ENCODE peak calls at places on chromosome 1, in eight cellular contexts. M is activated effector memory CD4-positive, alpha-beta T cell treated with Interleukin-2 at 50 U/mL for 16 hours; V is NB4; Q is suprapubic skin; J is HEK293T; F is AG04450; H is left ventricle myocardium superior; D is ELF-1. E is an unnamed sample.
A peak's percentile ranks its signal among the peaks of the same experiment; 100 is the strongest.

GRCh38 chr1:45543599-45544417 is 6.8 kb upstream of the AKR1A1 start:
- DNase-seq in D (no peak), F (no peak), J (no peak), M (peak; percentile 53), H (peak; percentile 56), V (peak; percentile 90), Q (peak; percentile 74), E (no peak)

GRCh38 chr1:156060937-156061636 is at the start of gene RAB25:
- DNase-seq in D (peak; percentile 94), M (no peak), F (no peak), J (no peak), Q (peak; percentile 74), V (no peak), H (no peak), E (no peak)

GRCh38 chr1:20732071-20732587 is 374 bp downstream of the SH2D5 start:
- DNase-seq in D (peak; percentile 67), F (peak; percentile 44), V (peak; percentile 33), H (peak; percentile 77), M (peak; percentile 28), Q (no peak), J (peak; percentile 87), E (peak; percentile 70)

GRCh38 chr1:245461681-245462080 is 306.9 kb downstream of the KIF26B start:
- DNase-seq in Q (no peak), V (no peak), D (no peak), M (no peak), H (no peak), J (no peak), F (no peak), E (peak; percentile 11)

GRCh38 chr1:41360074-41361027 is 883 bp upstream of the FOXO6 start:
- DNase-seq in D (peak; percentile 73), Q (peak; percentile 61), J (no peak), V (no peak), M (no peak), H (no peak), F (no peak), E (no peak)

GRCh38 chr1:56920551-56920950 is 45.3 kb downstream of the C8B start:
- DNase-seq in H (no peak), J (no peak), V (no peak), M (no peak), D (no peak), F (no peak), Q (no peak), E (no peak)

GRCh38 chr1:44260792-44261474 is 47.7 kb downstream of the DMAP1 start:
- DNase-seq in F (no peak), Q (no peak), J (no peak), V (no peak), H (no peak), D (no peak), M (no peak), E (no peak)

GRCh38 chr1:31984419-31985347 is 29.0 kb upstream of the KHDRBS1 start:
- DNase-seq in F (no peak), J (no peak), H (no peak), D (no peak), Q (no peak), V (no peak), M (peak; percentile 32), E (peak; percentile 51)

GRCh38 chr1:193697105-193697762 is 510.8 kb upstream of the B3GALT2 start:
- DNase-seq in D (peak; percentile 90), F (no peak), V (no peak), Q (no peak), H (no peak), M (no peak), J (no peak), E (peak; percentile 48)

GRCh38 chr1:3688356-3688755 is 36.0 kb downstream of the TP73 start:
- DNase-seq in M (no peak), V (peak; percentile 47), H (no peak), J (no peak), Q (no peak), F (no peak), D (peak; percentile 70), E (no peak)

GRCh38 chr1:24205701-24206464 is 18.8 kb upstream of the IFNLR1 start:
- DNase-seq in J (no peak), M (no peak), D (peak; percentile 23), Q (no peak), F (no peak), H (no peak), V (no peak), E (no peak)

GRCh38 chr1:66940968-66941367 is 16.2 kb downstream of the MIER1 start:
- DNase-seq in V (no peak), D (no peak), M (no peak), Q (no peak), F (no peak), J (no peak), H (no peak), E (no peak)

GRCh38 chr1:26838474-26839338 is 12.2 kb downstream of the ZDHHC18 start:
- DNase-seq in H (no peak), M (peak; percentile 34), V (no peak), J (no peak), Q (no peak), F (no peak), D (no peak), E (no peak)

GRCh38 chr1:100347009-100347966 is 5.0 kb upstream of the CDC14A start:
- DNase-seq in D (no peak), V (peak; percentile 27), J (no peak), H (no peak), Q (no peak), F (no peak), M (no peak), E (peak; percentile 36)

GRCh38 chr1:66396212-66396890 is 137.6 kb upstream of the SGIP1 start:
- DNase-seq in D (no peak), M (no peak), V (peak; percentile 78), Q (no peak), J (no peak), F (no peak), H (no peak), E (no peak)

GRCh38 chr1:118266436-118266835 is 81.4 kb upstream of the SPAG17 start:
- DNase-seq in Q (no peak), D (no peak), F (no peak), H (no peak), J (no peak), V (no peak), M (no peak), E (peak; percentile 15)

GRCh38 chr1:204313675-204314074 is 46.1 kb downstream of the PLEKHA6 start:
- DNase-seq in H (no peak), F (no peak), M (no peak), V (peak; percentile 34), Q (no peak), D (no peak), J (no peak), E (no peak)